ENCODE peak calls at places on chromosomes 3 and 15, in nine cellular contexts. B is right atrium auricular region, J is GM12878, U is OCI-LY7, E is left ventricle myocardium inferior, N is HepG2, T is fibroblast of lung, Q is psoas muscle, P is lower lobe of right lung. V is an unnamed sample. For H3K9me3, the result is how much of the 10 kb centered on the place peaks cover.

GRCh38 chr3:79366414-79366813 is 401.4 kb downstream of the ROBO1 start:
- DNase-seq in J (no peak), B (no peak), U (no peak), T (no peak), P (no peak), E (no peak), N (no peak), Q (no peak), V (no peak)

GRCh38 chr15:71532994-71533393 is 277.4 kb upstream of the NR2E3 start:
- DNase-seq in B (no peak), T (peak), J (no peak), N (peak), E (no peak), Q (no peak), P (no peak), U (peak), V (no peak)

GRCh38 chr3:188490416-188490815 is 336.5 kb downstream of the LPP start:
- DNase-seq in E (no peak), U (no peak), J (no peak), N (no peak), T (no peak), P (no peak), Q (no peak), B (no peak), V (no peak)

GRCh38 chr3:86554346-86554745 is 436.6 kb downstream of the VGLL3 start:
- DNase-seq in Q (no peak), U (no peak), T (no peak), E (no peak), B (no peak), P (no peak), J (no peak), N (no peak), V (no peak)

GRCh38 chr3:171984883-171985282 is 54.5 kb upstream of the FNDC3B start:
- DNase-seq in J (no peak), T (no peak), P (no peak), Q (no peak), N (no peak), U (no peak), E (no peak), B (no peak), V (no peak)

GRCh38 chr3:152466784-152467183 is 198.1 kb downstream of the MBNL1 start:
- DNase-seq in N (peak), E (no peak), T (peak), U (peak), J (no peak), B (no peak), Q (no peak), P (no peak), V (no peak)

GRCh38 chr15:101399431-101399830 is 90.1 kb downstream of the PCSK6 start:
- DNase-seq in T (no peak), P (no peak), Q (no peak), J (no peak), B (no peak), U (no peak), E (no peak), N (no peak), V (no peak)

GRCh38 chr15:23035964-23036566 is 3.3 kb downstream of the TUBGCP5 start:
- DNase-seq in J (no peak), T (peak), N (peak), Q (no peak), U (peak), P (no peak), B (no peak), E (no peak), V (peak)

GRCh38 chr3:174243194-174243593 is 615.9 kb upstream of the NAALADL2 start:
- DNase-seq in J (no peak), B (no peak), T (peak), U (no peak), P (no peak), E (no peak), Q (no peak), N (no peak), V (no peak)

GRCh38 chr3:71723452-71724170 is 1.6 kb downstream of the EIF4E3 start:
- DNase-seq in B (no peak), J (no peak), P (no peak), Q (no peak), N (no peak), T (no peak), U (no peak), E (no peak), V (peak)

GRCh38 chr3:47578691-47579632 is at the start of gene CSPG5:
- DNase-seq in N (no peak), E (peak), B (no peak), T (no peak), P (peak), Q (peak), U (no peak), J (no peak), V (peak)

GRCh38 chr3:57659004-57659672 is 33.7 kb downstream of the DENND6A start:
- DNase-seq in P (no peak), U (no peak), Q (no peak), T (no peak), N (no peak), B (no peak), J (no peak), E (no peak), V (no peak)

GRCh38 chr15:96629501-96629900 is 299.0 kb downstream of the NR2F2 start:
- DNase-seq in B (no peak), T (peak), U (no peak), N (no peak), J (no peak), P (no peak), E (peak), Q (peak), V (no peak)

GRCh38 chr3:133797396-133798105 is 8.1 kb upstream of the SRPRB start:
- DNase-seq in J (no peak), B (no peak), P (no peak), Q (no peak), E (no peak), N (no peak), T (no peak), U (no peak), V (no peak)

GRCh38 chr3:133792171-133792763 is 13.3 kb upstream of the SRPRB start:
- DNase-seq in U (peak), B (no peak), N (no peak), J (no peak), P (no peak), E (no peak), Q (no peak), T (peak), V (no peak)
- H3K9me3 ChIP-seq in U (under half), B (under half), N (under half), J (under half), P (under half), E (under half), Q (under half), T (under half), V (under half)

GRCh38 chr3:44989141-44989540 is 13.1 kb downstream of the EXOSC7 start:
- DNase-seq in Q (no peak), B (no peak), P (no peak), T (no peak), J (no peak), U (no peak), N (no peak), E (no peak), V (no peak)

GRCh38 chr3:44987318-44987717 is 11.3 kb downstream of the EXOSC7 start:
- DNase-seq in P (no peak), T (no peak), Q (no peak), U (no peak), E (no peak), J (no peak), B (no peak), N (no peak), V (no peak)

GRCh38 chr3:44989636-44990373 is 13.8 kb downstream of the EXOSC7 start:
- DNase-seq in B (no peak), N (no peak), T (no peak), U (no peak), P (no peak), E (no peak), J (no peak), Q (no peak), V (no peak)

GRCh38 chr3:44991326-44991725 is 15.3 kb downstream of the EXOSC7 start:
- DNase-seq in J (no peak), P (no peak), B (no peak), U (no peak), N (no peak), E (no peak), T (no peak), Q (no peak), V (no peak)

DNA sequence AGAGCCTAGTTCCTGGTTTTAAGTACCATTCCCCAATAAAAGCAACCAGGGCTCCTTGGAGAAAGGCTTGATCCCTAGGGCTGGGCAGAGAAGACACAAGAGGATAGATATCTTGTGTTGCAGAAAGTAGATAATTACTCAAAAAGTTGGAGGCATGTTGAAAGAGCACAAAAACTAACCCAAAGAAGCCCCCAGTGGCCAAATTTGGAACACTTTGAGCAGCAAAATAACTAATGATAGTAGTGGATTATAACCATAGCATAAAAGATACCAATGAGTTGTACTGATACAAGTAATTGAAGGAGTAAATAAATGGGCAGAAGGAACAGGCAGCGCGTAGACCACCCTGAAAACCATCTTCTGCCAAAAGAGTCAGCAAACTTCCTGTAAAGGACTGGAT is 12.0 kb downstream of the EXOSC7 start:
- DNase-seq in B (no peak), U (no peak), T (peak), P (no peak), E (no peak), J (no peak), Q (no peak), N (no peak), V (no peak)
- H3K9me3 ChIP-seq in B (under half), U (under half), T (under half), P (under half), E (under half), J (under half), Q (under half), N (under half), V (under half)

DNA sequence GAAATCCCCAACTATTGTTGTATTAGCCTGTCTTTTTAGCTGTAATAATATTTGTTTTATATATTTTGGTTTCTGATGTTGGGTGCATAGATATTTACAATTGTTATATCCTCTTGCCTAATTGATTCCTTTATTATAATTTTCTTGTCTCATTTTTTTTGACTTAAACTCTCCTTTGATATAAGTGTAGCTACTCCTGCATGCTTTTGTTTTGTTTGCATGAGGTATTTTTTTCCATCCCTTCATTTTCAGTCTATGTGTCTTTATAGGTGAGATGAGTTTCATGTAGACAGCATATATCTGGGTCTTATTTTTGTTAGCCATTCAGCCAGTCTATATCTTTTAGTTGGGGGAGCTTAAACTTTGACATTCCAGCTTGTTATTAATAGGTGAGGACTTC is 37.4 kb downstream of the FAIM start:
- DNase-seq in J (no peak), P (no peak), Q (no peak), N (no peak), T (no peak), E (no peak), B (no peak), U (no peak), V (no peak)
- H3K9me3 ChIP-seq in J (under half), P (half or more), Q (under half), N (under half), T (under half), E (half or more), B (under half), U (under half), V (under half)

DNA sequence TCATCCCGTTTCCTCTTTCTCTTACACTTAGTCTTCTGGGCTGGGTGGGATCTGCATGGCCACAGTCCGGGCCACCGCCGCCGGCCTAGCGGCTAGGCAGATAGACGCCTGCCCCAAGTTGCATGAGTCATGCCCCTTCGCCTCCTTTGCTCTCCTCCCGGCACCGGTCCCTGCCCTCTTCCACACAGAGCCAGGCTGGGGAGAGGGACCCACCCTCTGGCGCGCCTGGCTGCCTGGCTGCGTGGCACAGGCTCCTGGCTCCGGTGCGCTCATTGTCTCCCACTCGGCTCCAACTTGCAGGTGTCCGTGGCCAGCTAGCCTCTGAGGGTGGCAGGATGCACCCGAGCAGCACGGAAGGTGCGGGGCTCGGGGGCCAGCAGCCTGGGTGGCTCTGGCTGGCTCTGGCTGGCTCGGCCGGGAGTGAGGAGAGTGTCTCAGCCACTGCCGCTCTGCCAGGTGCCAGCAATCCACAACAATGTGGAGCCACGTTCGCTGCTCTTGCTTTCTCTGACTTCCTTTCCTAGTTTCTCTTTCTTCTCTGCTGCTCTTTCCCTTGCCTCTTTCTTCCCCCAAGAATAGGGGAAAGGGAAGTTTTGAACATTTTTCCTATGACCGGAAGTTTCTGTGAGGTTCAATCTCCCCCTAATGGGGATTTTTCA is 22.4 kb upstream of the MTHFS start:
- DNase-seq in T (no peak), N (no peak), Q (no peak), J (no peak), U (no peak), E (no peak), B (no peak), P (no peak), V (no peak)
- H3K9me3 ChIP-seq in T (under half), N (under half), Q (half or more), J (half or more), U (half or more), E (half or more), B (under half), P (half or more), V (under half)

DNA sequence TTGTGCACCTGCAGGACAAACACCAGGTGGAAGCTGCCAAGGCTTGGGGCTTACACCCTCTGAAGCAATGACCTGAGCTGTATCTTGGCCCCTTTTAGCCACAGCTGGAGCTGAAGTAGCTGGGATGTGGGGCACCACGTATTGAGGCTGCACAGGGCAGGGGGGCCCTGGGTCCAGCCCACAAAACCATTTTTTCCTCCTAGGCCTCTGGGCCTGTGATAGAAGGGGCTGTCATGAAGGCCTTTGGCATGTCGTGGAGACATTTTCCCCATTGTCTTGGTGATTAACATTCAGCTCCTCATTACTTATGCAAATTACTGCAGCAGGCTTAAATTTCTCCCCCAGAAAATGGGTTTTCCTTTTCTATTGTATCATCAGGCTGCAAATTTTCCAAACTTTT is 27.6 kb upstream of the MME start:
- DNase-seq in N (no peak), B (no peak), J (no peak), U (no peak), T (no peak), P (no peak), Q (no peak), E (no peak), V (no peak)
- H3K9me3 ChIP-seq in N (under half), B (under half), J (under half), U (under half), T (under half), P (under half), Q (under half), E (under half), V (under half)

DNA sequence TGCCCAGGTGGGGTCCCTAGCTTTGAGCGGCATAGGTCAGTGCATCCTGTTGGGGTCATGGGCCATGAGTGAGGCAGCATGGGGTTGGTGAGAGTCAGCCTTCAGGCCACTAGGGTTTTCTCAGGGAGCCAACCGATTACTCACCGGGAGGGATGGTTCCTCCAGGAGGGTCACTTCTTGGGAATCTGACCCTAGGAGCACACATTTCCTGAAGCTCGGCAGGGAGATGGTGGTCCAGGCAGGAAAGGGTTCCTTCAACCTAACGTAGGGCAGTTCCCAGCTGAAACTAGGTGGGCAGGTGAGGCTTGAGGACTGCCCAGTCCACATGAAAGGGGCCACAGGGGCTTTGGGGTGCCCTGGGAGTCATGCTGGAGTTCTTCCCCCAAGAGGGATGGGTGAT is 218.0 kb downstream of the UBE3A start:
- DNase-seq in J (no peak), T (no peak), E (no peak), B (no peak), Q (no peak), P (no peak), U (no peak), N (no peak), V (no peak)
- H3K9me3 ChIP-seq in J (under half), T (under half), E (under half), B (under half), Q (under half), P (under half), U (under half), N (half or more), V (under half)

GRCh38 chr15:92000709-92001108 is 147.2 kb downstream of the SLCO3A1 start:
- DNase-seq in B (no peak), N (no peak), T (no peak), J (no peak), E (no peak), Q (no peak), P (no peak), U (peak), V (no peak)

GRCh38 chr15:92001307-92001706 is 147.8 kb downstream of the SLCO3A1 start:
- DNase-seq in P (no peak), N (no peak), J (no peak), Q (no peak), U (no peak), E (no peak), T (no peak), B (no peak), V (no peak)

GRCh38 chr15:92006186-92007028 is 152.9 kb downstream of the SLCO3A1 start:
- DNase-seq in J (no peak), T (no peak), U (peak), Q (no peak), P (no peak), N (no peak), E (no peak), B (no peak), V (no peak)

GRCh38 chr15:92005154-92005553 is 151.6 kb downstream of the SLCO3A1 start:
- DNase-seq in U (peak), P (no peak), Q (no peak), E (no peak), B (no peak), J (no peak), T (no peak), N (no peak), V (no peak)

DNA sequence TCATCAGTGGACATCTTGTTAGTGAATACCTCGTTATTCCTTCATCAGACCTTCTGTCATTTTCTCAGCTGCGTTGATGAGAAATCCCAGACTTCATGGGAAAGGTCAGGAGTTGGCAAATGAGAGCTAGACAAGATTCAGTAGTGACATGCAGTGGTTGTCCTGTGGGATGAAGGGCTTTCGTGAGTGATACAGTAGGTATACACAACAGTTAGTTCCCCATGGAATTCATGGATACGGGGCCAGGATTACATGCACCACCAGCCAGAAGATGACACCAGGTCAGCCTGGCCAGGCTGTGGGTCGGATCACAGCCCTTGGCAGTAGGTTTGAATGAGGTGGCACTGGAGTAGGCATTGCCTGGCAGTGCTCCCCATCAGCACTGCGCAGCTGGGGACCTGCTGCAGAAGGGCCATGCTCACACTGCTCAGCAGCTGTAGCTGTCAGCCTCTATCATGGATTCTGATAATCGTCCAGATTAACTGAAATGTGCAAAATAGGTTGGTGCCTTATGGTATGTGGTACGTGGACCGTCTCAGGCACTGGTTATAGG is 150.1 kb downstream of the SLCO3A1 start:
- DNase-seq in P (no peak), T (no peak), U (no peak), J (no peak), Q (no peak), E (no peak), N (no peak), B (no peak), V (no peak)
- H3K9me3 ChIP-seq in P (under half), T (under half), U (under half), J (under half), Q (under half), E (under half), N (under half), B (under half), V (under half)

DNA sequence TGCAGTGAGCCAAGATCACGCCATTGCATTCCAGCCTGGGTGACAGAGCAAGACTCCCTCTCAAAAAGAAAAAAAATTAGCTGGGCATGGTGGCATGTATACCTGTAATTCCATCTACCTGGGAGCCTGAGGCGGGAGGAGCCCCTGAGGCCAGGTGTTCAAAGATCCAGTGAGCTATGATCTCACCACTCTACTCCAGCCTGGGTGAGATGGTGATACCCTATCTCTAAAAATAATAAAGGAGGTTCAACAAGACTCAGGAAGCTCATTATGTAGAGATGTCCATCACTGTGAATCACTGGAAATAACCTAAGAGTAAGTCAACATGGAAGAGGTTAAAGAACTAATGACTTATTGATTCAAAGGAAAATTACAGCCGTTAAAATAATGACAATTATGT is 19.8 kb upstream of the RAB7A start:
- DNase-seq in N (no peak), J (no peak), P (no peak), E (no peak), Q (no peak), B (no peak), U (no peak), T (no peak), V (no peak)
- H3K9me3 ChIP-seq in N (under half), J (under half), P (under half), E (under half), Q (under half), B (under half), U (under half), T (under half), V (under half)

GRCh38 chr15:20271647-20272046 is 270.0 kb downstream of the GOLGA6L6 start:
- DNase-seq in B (no peak), P (no peak), U (no peak), J (no peak), N (no peak), Q (no peak), E (no peak), T (no peak), V (no peak)
- H3K9me3 ChIP-seq in B (under half), P (under half), U (under half), J (under half), N (under half), Q (under half), E (under half), T (under half), V (under half)

V was measured in effector memory CD4-positive, alpha-beta T cell.